ENCODE peak calls at places on chromosome 22, in eight cellular contexts. A, Q, U, T, J, Y, O and B are unnamed samples.

GRCh38 chr22:27715078-27715477 is 86.5 kb downstream of the MN1 start:
- DNase-seq in Y (no peak), A (no peak), O (no peak), Q (no peak), T (no peak), J (no peak), U (peak; percentile 56), B (peak; percentile 33)

GRCh38 chr22:37880668-37881440 is 25.2 kb upstream of the MICALL1 start:
- DNase-seq in O (no peak), Q (peak; percentile 84), T (no peak), U (no peak), A (no peak), Y (no peak), J (no peak), B (no peak)

GRCh38 chr22:50317674-50318073 is 9.1 kb downstream of the DENND6B start:
- DNase-seq in J (no peak), O (no peak), T (no peak), Y (no peak), Q (no peak), A (no peak), U (no peak), B (no peak)

GRCh38 chr22:50319503-50319951 is 7.3 kb downstream of the DENND6B start:
- DNase-seq in Y (no peak), U (peak; percentile 61), A (no peak), J (no peak), Q (no peak), O (no peak), T (no peak), B (peak; percentile 11)

GRCh38 chr22:17946691-17947367 is 77.5 kb downstream of the MICAL3 start:
- DNase-seq in Q (no peak), J (no peak), U (no peak), A (no peak), O (no peak), Y (no peak), T (no peak), B (no peak)

GRCh38 chr22:35959121-35959800 is 69.4 kb downstream of the RBFOX2 start:
- DNase-seq in T (no peak), U (no peak), A (no peak), Y (no peak), Q (no peak), O (no peak), J (no peak), B (peak; percentile 54)

GRCh38 chr22:33883561-33883960 is 36.7 kb downstream of the LARGE1 start:
- DNase-seq in O (peak; percentile 80), T (no peak), U (no peak), Q (no peak), J (no peak), Y (no peak), A (no peak), B (no peak)

GRCh38 chr22:48035897-48036296 is 1273.4 kb downstream of the TBC1D22A start:
- DNase-seq in O (no peak), Q (no peak), U (no peak), Y (no peak), T (no peak), A (no peak), J (no peak), B (no peak)

GRCh38 chr22:31282748-31283468 is 9.4 kb downstream of the PIK3IP1 start:
- DNase-seq in U (no peak), J (no peak), Y (peak; percentile 53), A (no peak), O (no peak), T (no peak), Q (no peak), B (no peak)

GRCh38 chr22:38065539-38065938 is 8.3 kb downstream of the PICK1 start:
- DNase-seq in O (no peak), A (no peak), U (no peak), Y (no peak), Q (no peak), T (no peak), J (no peak), B (no peak)

DNA sequence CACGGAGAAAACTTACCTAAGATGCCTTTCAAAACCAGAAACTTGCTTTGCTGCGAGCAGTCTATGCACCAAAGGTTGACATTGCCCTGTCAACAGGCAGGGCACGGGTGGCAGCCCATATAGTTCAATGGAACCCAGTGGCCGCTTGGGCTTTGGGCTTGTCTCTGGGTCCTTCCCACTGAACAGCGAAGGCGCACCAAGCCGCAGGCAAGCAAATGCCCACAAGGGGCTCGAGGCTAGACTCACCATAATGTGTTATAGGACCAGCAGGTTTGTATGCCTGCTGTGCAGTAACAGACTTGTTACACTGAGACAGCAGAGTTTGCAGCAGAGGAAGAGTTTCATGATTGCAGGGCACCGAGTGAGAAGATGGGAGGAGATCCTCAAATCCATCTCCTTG is 20.3 kb downstream of the CLDN5 start:
- DNase-seq in A (no peak), Q (no peak), J (no peak), O (no peak), T (no peak), Y (no peak), U (peak; percentile 51), B (no peak)
- TF ChIP-seq CTCF in A (no peak), Q (no peak), J (no peak), O (no peak), T (no peak), Y (no peak), U (no peak), B (no peak)

GRCh38 chr22:44601189-44601588 is 100.8 kb upstream of the PRR5 start:
- DNase-seq in O (no peak), J (no peak), U (no peak), T (no peak), A (no peak), Q (no peak), Y (no peak), B (no peak)
- H3K4me1 ChIP-seq in O (no peaks in the 10 kb centered on the region), J (no peaks in the 10 kb centered on the region), U (peaks cover 2% of the 10 kb centered on the region), T (no peaks in the 10 kb centered on the region), A (no peaks in the 10 kb centered on the region), Q (peaks cover 1% of the 10 kb centered on the region), Y (no peaks in the 10 kb centered on the region), B (no peaks in the 10 kb centered on the region)

GRCh38 chr22:44753189-44754042 is 1.0 kb downstream of the ARHGAP8 start:
- DNase-seq in U (no peak), Q (peak; percentile 81), J (no peak), A (no peak), Y (no peak), T (peak; percentile 84), O (peak; percentile 67), B (no peak)
- H3K4me3 ChIP-seq in U (peak overlapping the region; percentile 40), Q (no peak overlapping the region), J (peak overlapping the region; percentile 59), A (no peak overlapping the region), Y (no peak overlapping the region), T (peak overlapping the region; percentile 57), O (peak overlapping the region; percentile 100), B (no peak overlapping the region)

DNA sequence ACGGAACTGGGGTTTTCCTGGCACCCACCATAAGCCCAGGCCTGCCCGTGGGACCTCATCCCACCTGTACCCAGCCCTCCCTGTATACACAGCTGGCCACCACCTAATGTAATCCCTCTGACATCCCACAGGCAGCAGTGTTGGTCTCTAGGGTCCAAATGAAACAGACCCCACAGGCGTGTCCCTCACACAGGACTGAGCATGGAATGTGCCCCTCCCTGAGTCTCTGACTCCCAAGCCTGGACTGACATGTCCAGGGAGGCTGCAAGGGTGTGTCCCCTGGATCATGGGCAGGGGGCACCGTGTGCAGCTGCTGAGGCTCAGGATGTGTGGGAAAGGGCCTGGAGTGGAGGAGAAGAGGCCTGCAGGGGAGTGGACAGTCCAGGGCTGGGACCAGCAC is 50.6 kb upstream of the PPARA start:
- DNase-seq in T (no peak), O (no peak), A (no peak), Y (no peak), J (no peak), U (no peak), Q (no peak), B (no peak)
- TF ChIP-seq CTCF in T (no peak), O (no peak), A (no peak), Y (no peak), J (no peak), U (no peak), Q (no peak), B (peak; percentile 17)

GRCh38 chr22:40441761-40442364 is 71.5 kb downstream of the SGSM3 start:
- DNase-seq in J (no peak), T (no peak), U (no peak), A (no peak), Q (no peak), O (no peak), Y (no peak), B (no peak)

GRCh38 chr22:40446203-40446602 is 75.8 kb downstream of the SGSM3 start:
- DNase-seq in Y (no peak), U (no peak), A (no peak), Q (no peak), J (no peak), T (no peak), O (no peak), B (no peak)

GRCh38 chr22:40449676-40450035 is 79.3 kb downstream of the SGSM3 start:
- DNase-seq in J (no peak), U (no peak), T (no peak), Y (no peak), A (no peak), Q (peak; percentile 62), O (no peak), B (no peak)

GRCh38 chr22:40444483-40444787 is 74.0 kb downstream of the SGSM3 start:
- DNase-seq in O (no peak), T (no peak), U (no peak), Q (no peak), Y (no peak), A (no peak), J (no peak), B (no peak)

DNA sequence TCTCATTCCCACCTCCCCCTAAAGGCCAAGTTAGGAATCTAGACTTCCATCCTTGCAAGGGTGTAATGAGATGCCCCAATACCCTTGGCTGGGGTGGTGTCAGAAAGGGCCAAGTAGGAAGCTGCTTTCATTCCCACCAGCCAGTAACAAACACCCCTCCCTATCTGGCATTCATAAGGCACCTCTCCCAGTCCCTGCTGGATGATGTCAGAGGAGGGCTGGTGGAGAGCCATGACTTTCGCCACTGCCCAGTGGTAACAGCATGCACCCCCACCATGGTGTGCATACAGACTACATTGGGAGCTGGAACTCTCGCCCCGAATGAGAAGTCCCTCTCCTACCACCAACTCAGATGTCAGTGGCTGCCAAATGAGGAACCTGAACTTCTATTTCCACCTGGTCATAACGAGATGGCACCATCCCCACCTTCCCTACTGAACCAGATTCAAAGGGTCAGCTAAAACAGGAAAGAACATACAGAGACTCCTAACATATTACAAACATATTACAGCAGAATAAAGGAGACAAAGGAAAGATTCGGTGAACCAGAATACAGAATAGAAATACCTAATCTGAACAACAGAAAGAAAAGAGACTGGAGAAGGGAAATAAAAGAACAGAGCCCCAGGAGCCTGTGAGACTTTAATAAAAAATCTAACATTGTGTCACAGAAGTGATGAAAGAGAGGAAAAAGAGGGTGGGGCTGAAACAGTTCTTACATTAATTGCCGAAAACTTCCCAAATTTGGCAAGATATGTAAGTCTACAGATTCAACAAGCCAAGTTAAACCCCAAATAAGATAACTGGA is 73.5 kb downstream of the SGSM3 start:
- DNase-seq in Y (no peak), T (no peak), Q (no peak), U (no peak), A (no peak), O (no peak), J (no peak), B (no peak)
- H3K4me1 ChIP-seq in Y (no peaks in the 10 kb centered on the region), T (no peaks in the 10 kb centered on the region), Q (peaks cover 9% of the 10 kb centered on the region), U (peaks cover 14% of the 10 kb centered on the region), A (peaks cover 2% of the 10 kb centered on the region), O (no peaks in the 10 kb centered on the region), J (no peaks in the 10 kb centered on the region), B (no peaks in the 10 kb centered on the region)